ENCODE peak calls at places on chromosomes 16 and 17, in seven cellular contexts. E is colonic mucosa, D is activated B cell treated with CpG ODN at 0.5 μM for 24 hours, H is EL, M is AML-193, N is ACHN, I is amygdala. G is an unnamed sample.

GRCh38 chr17:46738544-46738943 is 79.9 kb downstream of the WNT3 start:
- DNase-seq in E (no peak), I (no peak), M (no peak), H (no peak), N (no peak), D (no peak), G (no peak)

GRCh38 chr17:51439395-51440229 is 179.3 kb downstream of the UTP18 start:
- DNase-seq in E (no peak), N (no peak), H (peak; percentile 7), M (no peak), I (peak; percentile 10), D (no peak), G (no peak)

GRCh38 chr17:20944014-20944905 is 98.6 kb downstream of the USP22 start:
- DNase-seq in D (no peak), E (peak; percentile 65), H (no peak), M (no peak), N (peak; percentile 28), I (no peak), G (no peak)

GRCh38 chr17:83013779-83014117 is 65.7 kb upstream of the METRNL start:
- DNase-seq in N (no peak), E (no peak), M (no peak), I (no peak), H (no peak), D (no peak), G (no peak)

GRCh38 chr17:45702666-45703266 is 81.4 kb upstream of the CRHR1 start:
- DNase-seq in D (no peak), E (no peak), H (no peak), M (no peak), N (peak; percentile 30), I (no peak), G (no peak)

GRCh38 chr16:66561381-66562080 is 4.7 kb upstream of the CMTM1 start:
- DNase-seq in N (no peak), D (no peak), H (no peak), E (no peak), M (no peak), I (no peak), G (no peak)

GRCh38 chr16:88454315-88455057 is 1.4 kb downstream of the ZFPM1 start:
- DNase-seq in E (peak; percentile 67), D (peak; percentile 50), I (no peak), N (peak; percentile 14), M (no peak), H (peak; percentile 34), G (peak; percentile 51)

GRCh38 chr16:7352114-7352513 is 19.5 kb downstream of the RBFOX1 start:
- DNase-seq in I (no peak), M (no peak), E (no peak), D (no peak), H (no peak), N (no peak), G (no peak)

GRCh38 chr16:54462766-54463165 is 176.2 kb upstream of the IRX3 start:
- DNase-seq in D (no peak), E (no peak), M (no peak), N (no peak), H (no peak), I (no peak), G (no peak)

GRCh38 chr17:72487731-72488325 is 367.0 kb downstream of the SOX9 start:
- DNase-seq in N (no peak), I (no peak), H (no peak), E (no peak), M (no peak), D (no peak), G (no peak)

GRCh38 chr17:76506408-76507328 is 5.4 kb upstream of the RHBDF2 start:
- DNase-seq in M (peak; percentile 79), H (peak; percentile 71), E (peak; percentile 90), N (peak; percentile 73), D (peak; percentile 93), I (peak; percentile 90), G (peak; percentile 99)

G was measured in memory B cell.